ENCODE peak calls at places on chromosome 21, in five cellular contexts. F, T, E, B and L are unnamed samples.

GRCh38 chr21:37145635-37146111 is 72.6 kb downstream of the TTC3 start:
- DNase-seq in T (no peak), F (peak; percentile 76), E (no peak), B (no peak), L (no peak)

GRCh38 chr21:37558676-37559204 is 192.2 kb downstream of the DYRK1A start:
- DNase-seq in E (no peak), F (no peak), B (no peak), T (no peak), L (no peak)

GRCh38 chr21:17903029-17903806 is 84.1 kb upstream of the C21orf91 start:
- DNase-seq in T (peak; percentile 44), B (no peak), F (peak; percentile 49), E (no peak), L (no peak)

GRCh38 chr21:25243809-25244208 is 363.5 kb downstream of the MRPL39 start:
- DNase-seq in B (no peak), F (no peak), E (no peak), T (peak; percentile 31), L (no peak)

GRCh38 chr21:26965091-26965566 is 1.8 kb downstream of the ADAMTS5 start:
- DNase-seq in E (no peak), F (no peak), T (no peak), B (no peak), L (no peak)

GRCh38 chr21:34836103-34836932 is 167.5 kb downstream of the CLIC6 start:
- DNase-seq in T (no peak), F (peak; percentile 100), B (peak; percentile 96), E (peak; percentile 50), L (no peak)

GRCh38 chr21:22223385-22223784 is 1225.2 kb downstream of the NCAM2 start:
- DNase-seq in E (no peak), F (no peak), T (no peak), B (no peak), L (no peak)

GRCh38 chr21:34553199-34553952 is 41.4 kb upstream of the KCNE1 start:
- DNase-seq in E (no peak), B (peak; percentile 48), T (no peak), F (peak; percentile 82), L (no peak)

GRCh38 chr21:42777757-42778344 is 101.5 kb downstream of the WDR4 start:
- DNase-seq in F (no peak), T (no peak), E (no peak), B (no peak), L (no peak)

GRCh38 chr21:18603246-18603645 is 199.7 kb upstream of the TMPRSS15 start:
- DNase-seq in T (no peak), E (no peak), F (no peak), B (no peak), L (no peak)

GRCh38 chr21:33976082-33976979 is 60.7 kb upstream of the ATP5PO start:
- DNase-seq in E (peak; percentile 67), T (no peak), B (peak; percentile 69), F (peak; percentile 94), L (peak; percentile 37)

GRCh38 chr21:34074283-34075098 is 1.1 kb downstream of the MRPS6 start:
- DNase-seq in E (no peak), T (peak; percentile 20), F (no peak), B (no peak), L (no peak)

GRCh38 chr21:27371065-27371464 is 404.2 kb upstream of the ADAMTS5 start:
- DNase-seq in F (no peak), E (no peak), B (no peak), T (no peak), L (no peak)

GRCh38 chr21:27606422-27606821 is 639.5 kb upstream of the ADAMTS5 start:
- DNase-seq in F (no peak), E (no peak), B (no peak), T (no peak), L (no peak)

GRCh38 chr21:31162827-31163226 is 124.6 kb upstream of the KRTAP19-8 start:
- DNase-seq in E (no peak), T (peak; percentile 50), B (no peak), F (peak; percentile 70), L (no peak)

GRCh38 chr21:45292399-45293213 is 4.9 kb upstream of the POFUT2 start:
- DNase-seq in F (peak; percentile 86), T (peak; percentile 96), E (peak; percentile 91), B (peak; percentile 66), L (peak; percentile 84)

GRCh38 chr21:45293214-45293725 is 5.6 kb upstream of the POFUT2 start:
- DNase-seq in T (peak; percentile 22), F (no peak), E (peak; percentile 56), B (no peak), L (no peak)

GRCh38 chr21:45294509-45295291 is 7.0 kb upstream of the POFUT2 start:
- DNase-seq in F (peak; percentile 100), E (peak; percentile 93), T (peak; percentile 25), B (peak; percentile 88), L (peak; percentile 89)

GRCh38 chr21:45295576-45296365 is 8.1 kb upstream of the POFUT2 start:
- DNase-seq in B (no peak), F (peak; percentile 91), T (peak; percentile 45), E (no peak), L (peak; percentile 25)

DNA sequence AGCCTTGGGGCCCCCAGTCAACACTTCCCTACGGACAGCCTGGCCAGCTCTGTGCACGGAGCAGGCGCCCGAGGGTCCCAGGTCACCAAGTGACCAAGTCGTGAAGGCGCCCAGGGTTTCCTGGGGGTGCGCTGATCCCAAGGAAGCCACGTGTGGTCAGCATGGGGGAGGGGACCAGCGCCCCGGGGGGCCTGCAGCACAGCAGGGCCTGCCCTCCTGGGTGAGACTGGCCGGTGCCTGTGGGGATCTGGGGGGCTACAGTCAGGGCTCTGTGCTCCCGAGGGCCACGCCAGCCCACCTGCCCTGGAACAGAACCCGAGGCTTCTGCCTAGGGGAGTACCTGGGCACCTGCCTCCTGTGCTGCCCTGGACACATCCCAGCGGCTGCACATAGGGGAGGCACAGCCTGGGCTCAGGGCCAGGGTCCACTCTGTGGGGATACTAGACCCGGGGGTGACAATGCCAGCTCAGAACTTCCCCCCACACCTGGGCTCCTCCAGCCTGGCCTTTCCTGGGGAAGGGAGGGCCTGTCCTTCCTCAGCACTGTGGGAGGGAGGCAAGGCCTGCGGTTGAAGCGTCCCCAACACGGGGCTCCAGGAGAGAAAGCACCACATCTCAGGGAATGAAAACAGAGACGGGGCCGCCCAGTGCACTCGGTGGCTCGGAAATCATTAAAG is 6.2 kb upstream of the POFUT2 start:
- DNase-seq in B (no peak), E (no peak), F (no peak), T (peak; percentile 27), L (peak; percentile 23)
- H3K4me3 ChIP-seq in B (peak overlapping the region; percentile 13), E (no peak overlapping the region), F (no peak overlapping the region), T (no peak overlapping the region), L (peak overlapping the region; percentile 15)

GRCh38 chr21:41764558-41765392 is 2.1 kb downstream of the RIPK4 start:
- DNase-seq in E (no peak), B (no peak), F (no peak), T (no peak), L (no peak)

GRCh38 chr21:41765393-41765950 is 1.4 kb downstream of the RIPK4 start:
- DNase-seq in E (no peak), B (no peak), F (no peak), T (no peak), L (no peak)

GRCh38 chr21:41762753-41763152 is 4.1 kb downstream of the RIPK4 start:
- DNase-seq in E (no peak), T (no peak), B (no peak), F (no peak), L (no peak)

GRCh38 chr21:41763398-41763931 is 3.4 kb downstream of the RIPK4 start:
- DNase-seq in F (no peak), E (no peak), B (no peak), T (no peak), L (peak; percentile 5)

GRCh38 chr21:41763996-41764395 is 2.9 kb downstream of the RIPK4 start:
- DNase-seq in F (no peak), E (no peak), T (no peak), B (no peak), L (no peak)
- H3K4me3 ChIP-seq in F (no peak overlapping the region), E (no peak overlapping the region), T (no peak overlapping the region), B (no peak overlapping the region), L (no peak overlapping the region)

GRCh38 chr21:40851749-40852148 is 4.8 kb upstream of the DSCAM start:
- DNase-seq in T (no peak), B (no peak), E (no peak), F (no peak), L (no peak)
- H3K4me3 ChIP-seq in T (no peak overlapping the region), B (no peak overlapping the region), E (no peak overlapping the region), F (no peak overlapping the region), L (no peak overlapping the region)

GRCh38 chr21:15053531-15053930 is 11.3 kb downstream of the NRIP1 start:
- DNase-seq in B (no peak), E (no peak), T (no peak), F (no peak), L (no peak)
- H3K4me3 ChIP-seq in B (no peak overlapping the region), E (no peak overlapping the region), T (no peak overlapping the region), F (no peak overlapping the region), L (no peak overlapping the region)

DNA sequence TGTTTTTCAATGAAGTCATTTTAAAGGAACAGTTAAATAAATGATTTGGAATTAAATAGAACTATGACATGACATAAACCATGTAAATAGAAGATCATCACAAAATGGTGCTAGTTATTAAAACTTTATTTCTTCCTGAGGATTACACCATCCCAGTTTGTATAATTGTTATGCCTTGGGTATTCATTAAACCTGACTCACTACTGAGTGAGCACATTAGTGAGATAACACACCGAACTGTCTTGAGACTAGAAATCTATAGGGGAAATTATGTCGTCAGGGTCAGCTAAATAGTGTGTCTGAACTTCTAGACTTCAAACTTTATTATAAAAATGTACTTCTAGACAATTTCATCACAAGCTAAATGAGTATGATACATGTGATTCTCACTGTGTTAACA is 189.4 kb downstream of the NCAM2 start:
- DNase-seq in F (peak; percentile 59), E (no peak), T (no peak), B (no peak), L (no peak)
- H3K4me3 ChIP-seq in F (no peak overlapping the region), E (no peak overlapping the region), T (no peak overlapping the region), B (no peak overlapping the region), L (no peak overlapping the region)

GRCh38 chr21:21200939-21201610 is 202.9 kb downstream of the NCAM2 start:
- DNase-seq in T (no peak), E (no peak), B (no peak), F (peak; percentile 49), L (no peak)
- H3K4me3 ChIP-seq in T (no peak overlapping the region), E (peak overlapping the region; percentile 45), B (no peak overlapping the region), F (no peak overlapping the region), L (peak overlapping the region; percentile 34)